ENCODE peak calls at places on chromosomes 16 and 17, in four cellular contexts. One of them, this sample, is unnamed.

GRCh38 chr17:34719569-34719968 is 140.2 kb downstream of the TMEM132E start:
- DNase-seq in SK-N-SH: no peak
- DNase-seq in HCT116: no peak
- DNase-seq in K562: no peak
- DNase-seq in this sample: no peak

GRCh38 chr17:3636908-3637373 is 381 bp downstream of the CTNS start:
- DNase-seq in SK-N-SH: no peak
- DNase-seq in HCT116: no peak
- DNase-seq in K562: no peak
- DNase-seq in this sample: no peak

GRCh38 chr16:17474037-17474436 is 3.3 kb upstream of the XYLT1 start:
- DNase-seq in SK-N-SH: no peak
- DNase-seq in HCT116: no peak
- DNase-seq in K562: no peak
- DNase-seq in this sample: no peak

GRCh38 chr16:50519602-50520001 is 28.6 kb upstream of the NKD1 start:
- DNase-seq in SK-N-SH: no peak
- DNase-seq in HCT116: no peak
- DNase-seq in K562: no peak
- DNase-seq in this sample: no peak

GRCh38 chr17:6427284-6427781 is 7.6 kb downstream of the AIPL1 start:
- DNase-seq in SK-N-SH: no peak
- DNase-seq in HCT116: no peak
- DNase-seq in K562: no peak
- DNase-seq in this sample: no peak

GRCh38 chr16:3642397-3643094 is 11.9 kb upstream of the DNASE1 start:
- DNase-seq in SK-N-SH: peak
- DNase-seq in HCT116: peak
- DNase-seq in K562: peak
- DNase-seq in this sample: no peak

GRCh38 chr16:82456683-82457082 is 170.1 kb upstream of the CDH13 start:
- DNase-seq in SK-N-SH: peak
- DNase-seq in HCT116: peak
- DNase-seq in K562: peak
- DNase-seq in this sample: peak

GRCh38 chr16:10937068-10937859 is 5.0 kb downstream of the DEXI start:
- DNase-seq in SK-N-SH: no peak
- DNase-seq in HCT116: no peak
- DNase-seq in K562: no peak
- DNase-seq in this sample: no peak

GRCh38 chr17:29113334-29113733 is 66.9 kb downstream of the MYO18A start:
- DNase-seq in SK-N-SH: no peak
- DNase-seq in HCT116: no peak
- DNase-seq in K562: no peak
- DNase-seq in this sample: no peak

GRCh38 chr17:35804658-35805192 is 4.6 kb upstream of the TAF15 start:
- DNase-seq in SK-N-SH: peak
- DNase-seq in HCT116: peak
- DNase-seq in K562: peak
- DNase-seq in this sample: peak

GRCh38 chr16:86740817-86741799 is 162.8 kb downstream of the FOXL1 start:
- DNase-seq in SK-N-SH: no peak
- DNase-seq in HCT116: no peak
- DNase-seq in K562: no peak
- DNase-seq in this sample: peak

GRCh38 chr17:17722081-17722905 is 41.0 kb downstream of the RAI1 start:
- DNase-seq in SK-N-SH: peak
- DNase-seq in HCT116: no peak
- DNase-seq in K562: no peak
- DNase-seq in this sample: no peak
- TF ChIP-seq ELF1 in SK-N-SH: no peak
- TF ChIP-seq ELF1 in HCT116: no peak
- TF ChIP-seq ELF1 in K562: no peak
- TF ChIP-seq ELF1 in this sample: no peak

GRCh38 chr17:74299618-74300009 is 25.6 kb downstream of the DNAI2 start:
- DNase-seq in SK-N-SH: no peak
- DNase-seq in HCT116: no peak
- DNase-seq in K562: no peak
- DNase-seq in this sample: no peak
- TF ChIP-seq ELF1 in SK-N-SH: no peak
- TF ChIP-seq ELF1 in HCT116: no peak
- TF ChIP-seq ELF1 in K562: no peak
- TF ChIP-seq ELF1 in this sample: no peak

DNA sequence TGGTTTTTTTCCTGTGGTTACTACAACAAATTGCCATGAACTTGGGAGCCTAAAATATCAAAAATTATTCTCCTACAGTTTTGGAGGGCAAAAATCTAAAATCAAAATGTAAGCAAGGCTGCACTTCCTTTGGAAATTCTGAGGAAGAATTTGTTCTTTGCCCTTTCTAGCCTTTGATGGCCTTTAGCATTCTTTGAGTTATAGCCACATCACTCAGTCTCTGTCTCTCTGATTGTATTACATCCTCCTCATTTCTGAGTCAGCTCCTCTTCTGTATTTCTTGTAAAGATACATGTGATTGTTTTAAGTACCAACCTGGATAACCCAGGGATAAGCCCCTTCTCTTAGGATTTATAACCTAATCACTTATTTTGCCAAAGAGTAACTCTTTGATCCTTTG is 282.0 kb downstream of the BCAS3 start:
- DNase-seq in SK-N-SH: no peak
- DNase-seq in HCT116: no peak
- DNase-seq in K562: no peak
- DNase-seq in this sample: peak
- TF ChIP-seq ELF1 in SK-N-SH: no peak
- TF ChIP-seq ELF1 in HCT116: no peak
- TF ChIP-seq ELF1 in K562: no peak
- TF ChIP-seq ELF1 in this sample: no peak

DNA sequence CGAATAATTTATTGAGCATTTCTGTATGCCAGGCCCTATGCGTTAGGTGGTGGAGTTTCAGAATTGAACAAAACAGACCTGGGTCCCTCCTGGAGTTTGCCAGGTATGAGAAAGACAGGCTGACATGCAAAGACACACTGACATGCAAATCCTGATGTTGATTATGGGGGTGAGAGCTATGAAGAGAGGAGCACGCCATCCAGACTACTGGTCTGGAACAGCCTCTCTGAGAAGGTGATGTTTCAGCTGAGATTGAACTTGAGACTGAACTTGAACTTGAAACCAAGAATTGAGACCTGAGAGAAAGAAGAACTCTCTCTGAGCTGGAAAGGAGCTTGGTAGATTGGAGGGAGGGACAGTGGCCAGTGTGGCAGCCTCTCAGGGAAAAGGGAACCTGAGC is 14.2 kb upstream of the CACNG4 start:
- DNase-seq in SK-N-SH: no peak
- DNase-seq in HCT116: no peak
- DNase-seq in K562: no peak
- DNase-seq in this sample: no peak
- TF ChIP-seq ELF1 in SK-N-SH: no peak
- TF ChIP-seq ELF1 in HCT116: no peak
- TF ChIP-seq ELF1 in K562: no peak
- TF ChIP-seq ELF1 in this sample: no peak

DNA sequence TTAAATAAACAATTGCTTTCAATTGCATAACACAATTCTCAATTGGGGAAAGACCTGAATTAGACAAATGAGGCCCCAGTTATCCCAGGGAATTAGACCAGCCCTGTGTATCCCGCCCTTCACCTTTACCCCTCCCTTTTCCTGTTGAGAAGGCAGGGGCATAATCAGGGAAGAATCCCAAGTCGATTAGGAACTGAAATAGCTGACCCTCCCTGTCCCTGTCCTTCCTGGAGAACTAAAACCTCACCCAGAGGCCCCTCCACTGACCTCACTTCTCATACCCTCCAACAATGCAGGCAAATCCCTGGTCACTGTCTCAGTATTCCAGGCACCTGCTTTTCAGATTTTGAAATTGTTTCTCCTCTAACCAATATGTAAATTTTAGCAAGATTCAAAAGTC is 165.4 kb upstream of the CDH11 start:
- DNase-seq in SK-N-SH: no peak
- DNase-seq in HCT116: no peak
- DNase-seq in K562: no peak
- DNase-seq in this sample: no peak
- TF ChIP-seq ELF1 in SK-N-SH: no peak
- TF ChIP-seq ELF1 in HCT116: no peak
- TF ChIP-seq ELF1 in K562: no peak
- TF ChIP-seq ELF1 in this sample: no peak

DNA sequence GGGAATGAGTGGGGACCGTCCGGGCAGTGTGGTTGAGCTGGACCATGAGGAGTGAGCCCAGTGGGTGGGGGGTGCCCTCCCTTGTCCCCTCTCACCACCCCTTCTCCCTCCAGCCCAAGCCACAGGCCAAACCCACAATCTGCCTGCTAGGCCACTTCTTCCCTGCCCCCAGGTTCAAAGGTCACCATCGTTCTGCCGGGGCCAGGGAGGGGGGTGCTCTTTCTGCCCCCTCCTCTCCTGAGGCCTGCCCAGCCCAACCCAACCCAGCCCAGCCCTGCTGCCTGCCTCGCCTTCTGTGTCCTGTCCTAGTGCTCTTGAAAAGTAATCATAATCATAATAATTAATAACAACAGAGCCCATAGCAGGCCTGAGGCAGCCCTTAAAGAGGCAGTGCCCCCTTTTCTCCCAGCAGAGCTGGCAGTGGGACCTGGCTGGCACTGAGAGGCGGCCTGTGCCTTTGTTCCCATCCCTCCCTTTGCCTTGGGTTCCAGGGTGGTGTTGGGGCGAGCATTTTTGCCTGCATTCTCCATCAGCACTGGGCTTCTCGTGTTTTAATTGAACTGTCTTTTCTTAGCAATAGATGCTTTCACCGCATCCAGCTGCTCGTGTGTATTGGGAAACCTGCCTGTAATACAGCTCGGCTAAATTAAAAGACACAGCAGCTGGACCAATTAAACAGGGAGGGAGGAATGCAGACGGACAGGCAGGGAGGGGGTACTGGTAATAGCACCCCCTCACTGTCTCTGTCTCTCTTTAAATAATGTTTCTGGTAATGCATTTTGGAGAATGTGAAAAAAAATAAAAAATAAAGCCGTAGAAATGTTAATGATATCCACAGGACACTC is 46.7 kb downstream of the SREBF1 start:
- DNase-seq in SK-N-SH: peak
- DNase-seq in HCT116: no peak
- DNase-seq in K562: no peak
- DNase-seq in this sample: no peak
- TF ChIP-seq ELF1 in SK-N-SH: no peak
- TF ChIP-seq ELF1 in HCT116: no peak
- TF ChIP-seq ELF1 in K562: no peak
- TF ChIP-seq ELF1 in this sample: no peak

DNA sequence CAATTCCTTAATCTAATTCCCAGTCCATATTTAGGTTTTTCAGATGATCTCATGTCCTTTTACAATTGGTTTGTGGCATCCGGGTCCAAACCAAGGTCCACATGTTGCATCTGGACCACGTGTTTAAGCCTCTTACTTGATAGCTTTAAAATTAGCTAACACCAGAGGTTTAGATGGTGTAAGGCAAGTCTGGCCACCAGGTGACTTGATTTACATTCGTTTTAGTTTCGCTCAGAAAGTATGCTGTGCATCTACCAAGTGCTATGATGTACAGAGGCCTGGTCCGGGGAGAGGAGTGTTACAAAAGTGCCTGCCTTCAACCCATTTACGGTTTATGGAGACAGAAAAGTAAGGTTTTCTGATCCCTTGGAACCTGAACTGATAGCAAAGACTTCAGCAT is 878 bp upstream of the DNAJA2 start:
- DNase-seq in SK-N-SH: peak
- DNase-seq in HCT116: no peak
- DNase-seq in K562: peak
- DNase-seq in this sample: peak
- TF ChIP-seq ELF1 in SK-N-SH: no peak
- TF ChIP-seq ELF1 in HCT116: no peak
- TF ChIP-seq ELF1 in K562: no peak
- TF ChIP-seq ELF1 in this sample: no peak

GRCh38 chr16:9302102-9302501 is 210.7 kb downstream of the HAPSTR1 start:
- DNase-seq in SK-N-SH: no peak
- DNase-seq in HCT116: no peak
- DNase-seq in K562: no peak
- DNase-seq in this sample: no peak
- TF ChIP-seq ELF1 in SK-N-SH: no peak
- TF ChIP-seq ELF1 in HCT116: no peak
- TF ChIP-seq ELF1 in K562: no peak
- TF ChIP-seq ELF1 in this sample: no peak

GRCh38 chr17:65231662-65232335 is 94.6 kb downstream of the RGS9 start:
- DNase-seq in SK-N-SH: peak
- DNase-seq in HCT116: peak
- DNase-seq in K562: peak
- DNase-seq in this sample: peak
- TF ChIP-seq ELF1 in SK-N-SH: no peak
- TF ChIP-seq ELF1 in HCT116: no peak
- TF ChIP-seq ELF1 in K562: no peak
- TF ChIP-seq ELF1 in this sample: no peak

GRCh38 chr17:16477255-16477654 is 14.7 kb downstream of the LRRC75A start:
- DNase-seq in SK-N-SH: no peak
- DNase-seq in HCT116: peak
- DNase-seq in K562: no peak
- DNase-seq in this sample: peak
- TF ChIP-seq ELF1 in SK-N-SH: no peak
- TF ChIP-seq ELF1 in HCT116: no peak
- TF ChIP-seq ELF1 in K562: no peak
- TF ChIP-seq ELF1 in this sample: no peak